ENCODE peak calls at places on chromosomes 12 and 14, in four cellular contexts. M, Q, F and W are unnamed samples.

GRCh38 chr14:92482621-92483319 is 30.8 kb upstream of the RIN3 start:
- DNase-seq in Q (no peak), F (no peak), M (no peak), W (no peak)

GRCh38 chr14:44961730-44962572 is at the start of the genes KLHL28 and TOGARAM1:
- DNase-seq in F (peak; percentile 98), M (peak; percentile 99), Q (peak; percentile 95), W (peak; percentile 89)

GRCh38 chr12:10590976-10591375 is 22.4 kb downstream of the MAGOHB start:
- DNase-seq in M (no peak), Q (no peak), F (no peak), W (no peak)

GRCh38 chr14:96267336-96267735 is 11.3 kb downstream of the BDKRB1 start:
- DNase-seq in Q (no peak), M (no peak), F (no peak), W (no peak)

GRCh38 chr12:31309279-31309678 is 16.7 kb downstream of the SINHCAF start:
- DNase-seq in F (no peak), M (no peak), Q (no peak), W (no peak)

GRCh38 chr12:56234746-56235436 is 5.0 kb downstream of the SLC39A5 start:
- DNase-seq in F (no peak), Q (no peak), M (no peak), W (no peak)

GRCh38 chr14:32043624-32044023 is 33.5 kb upstream of the ARHGAP5 start:
- DNase-seq in M (no peak), Q (no peak), F (no peak), W (no peak)

GRCh38 chr12:4383304-4383865 is 3.9 kb upstream of the FGF23 start:
- DNase-seq in M (no peak), Q (no peak), F (no peak), W (no peak)

GRCh38 chr12:130711751-130712150 is 4.3 kb downstream of the RIMBP2 start:
- DNase-seq in Q (no peak), M (peak; percentile 27), F (no peak), W (no peak)

GRCh38 chr12:111361073-111361716 is 7.7 kb downstream of the PHETA1 start:
- DNase-seq in Q (no peak), F (no peak), M (no peak), W (no peak)

GRCh38 chr14:54647378-54647777 is 80.5 kb downstream of the SAMD4A start:
- DNase-seq in M (no peak), F (no peak), Q (no peak), W (no peak)

GRCh38 chr14:78162202-78162601 is 8.0 kb upstream of the NRXN3 start:
- DNase-seq in Q (no peak), F (no peak), M (peak; percentile 49), W (no peak)

GRCh38 chr12:13811061-13811460 is 170.3 kb downstream of the GRIN2B start:
- DNase-seq in M (no peak), Q (no peak), F (no peak), W (no peak)

GRCh38 chr12:120157678-120158077 is 36.8 kb downstream of the GCN1 start:
- DNase-seq in Q (no peak), F (peak; percentile 39), M (no peak), W (no peak)

GRCh38 chr12:49974231-49974675 is 1.5 kb downstream of the AQP6 start:
- DNase-seq in F (peak; percentile 87), M (peak; percentile 87), Q (no peak), W (no peak)

GRCh38 chr14:97719931-97720330 is 922.7 kb downstream of the VRK1 start:
- DNase-seq in Q (no peak), F (no peak), M (no peak), W (no peak)

GRCh38 chr14:34937442-34937841 is 45.4 kb upstream of the SRP54 start:
- DNase-seq in Q (no peak), M (no peak), F (no peak), W (no peak)

GRCh38 chr14:50014809-50015208 is 101.6 kb downstream of the VCPKMT start:
- DNase-seq in Q (no peak), F (no peak), M (no peak), W (no peak)

GRCh38 chr12:4270670-4271432 is 2.7 kb upstream of the CCND2 start:
- DNase-seq in F (peak; percentile 88), M (peak; percentile 48), Q (no peak), W (peak; percentile 41)

DNA sequence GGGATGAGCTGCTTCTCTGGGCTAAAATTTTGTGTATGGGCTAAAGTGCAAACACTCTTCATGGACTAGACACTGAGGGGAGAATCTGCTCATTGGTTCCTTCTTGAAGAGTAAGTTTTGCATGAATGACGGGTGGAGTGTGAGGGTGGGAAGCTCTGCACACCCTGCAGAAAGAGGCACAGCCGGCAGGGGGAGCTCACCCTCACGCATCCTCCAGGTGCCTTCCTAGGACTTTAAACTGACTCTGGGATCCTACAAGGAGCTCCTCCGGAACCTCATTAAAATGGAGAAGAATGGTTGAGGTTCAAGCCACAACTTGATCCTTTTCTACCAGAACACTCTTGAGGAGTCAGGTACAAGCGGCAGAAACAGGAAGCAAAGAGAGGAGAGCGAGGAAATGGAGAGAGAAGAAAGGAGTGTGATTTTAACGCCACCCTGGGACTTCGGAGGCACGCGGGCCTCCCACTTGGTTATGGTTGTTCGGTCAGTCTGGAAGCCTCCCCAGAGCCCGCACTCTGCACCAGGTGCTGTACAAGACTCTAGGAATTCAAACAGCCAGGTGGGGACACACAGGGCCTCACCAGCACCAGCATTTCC is 87.5 kb downstream of the SETD3 start:
- DNase-seq in F (no peak), Q (peak; percentile 63), M (no peak), W (peak; percentile 61)
- TF ChIP-seq CTCF in F (peak; percentile 62), Q (peak; percentile 77), M (peak; percentile 57), W (peak; percentile 84)

GRCh38 chr12:22018860-22019259 is 27.2 kb upstream of the CMAS start:
- DNase-seq in M (no peak), F (no peak), Q (no peak), W (no peak)
- TF ChIP-seq CTCF in M (peak; percentile 66), F (peak; percentile 27), Q (peak; percentile 34), W (no peak)

GRCh38 chr12:11961686-11962085 is 109.1 kb upstream of the BCL2L14 start:
- DNase-seq in M (no peak), Q (no peak), F (no peak), W (no peak)

GRCh38 chr12:11959117-11959823 is 111.5 kb upstream of the BCL2L14 start:
- DNase-seq in F (no peak), M (no peak), Q (peak; percentile 36), W (no peak)

GRCh38 chr12:11954181-11954580 is 116.6 kb upstream of the BCL2L14 start:
- DNase-seq in F (no peak), M (no peak), Q (no peak), W (no peak)

GRCh38 chr12:11962795-11963347 is 107.9 kb upstream of the BCL2L14 start:
- DNase-seq in Q (no peak), M (no peak), F (no peak), W (no peak)

GRCh38 chr12:11958216-11959091 is 112.3 kb upstream of the BCL2L14 start:
- DNase-seq in F (no peak), Q (peak; percentile 8), M (no peak), W (peak; percentile 42)
- TF ChIP-seq CTCF in F (no peak), Q (no peak), M (no peak), W (no peak)

GRCh38 chr14:102804858-102805257 is 27.6 kb downstream of the TRAF3 start:
- DNase-seq in F (no peak), Q (no peak), M (no peak), W (peak; percentile 2)

GRCh38 chr14:102803139-102803538 is 25.9 kb downstream of the TRAF3 start:
- DNase-seq in M (no peak), Q (no peak), F (no peak), W (no peak)

GRCh38 chr14:102806447-102806846 is 29.2 kb downstream of the TRAF3 start:
- DNase-seq in M (no peak), F (no peak), Q (no peak), W (no peak)

GRCh38 chr14:102805454-102805891 is 28.2 kb downstream of the TRAF3 start:
- DNase-seq in F (no peak), Q (no peak), M (no peak), W (no peak)

DNA sequence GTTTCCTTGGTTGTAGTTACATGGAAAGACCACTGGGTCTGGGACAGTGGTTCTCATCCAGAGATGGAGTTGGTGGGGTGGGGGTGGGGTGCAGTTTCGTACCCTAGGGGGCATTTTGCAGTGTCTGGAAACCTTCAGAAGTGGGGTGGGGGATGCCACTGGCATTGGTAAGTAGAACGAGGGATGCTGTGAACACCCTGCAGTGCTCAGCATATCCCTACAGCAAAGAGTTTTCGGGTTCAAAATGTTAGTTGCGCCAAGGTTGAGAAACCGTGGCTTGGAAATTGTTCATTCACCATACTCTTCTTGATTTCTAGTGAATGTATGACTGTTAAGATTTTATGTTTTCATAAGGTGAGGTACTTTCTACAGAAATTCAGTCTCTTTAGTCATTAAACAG is 28.7 kb downstream of the TRAF3 start:
- DNase-seq in Q (no peak), M (no peak), F (no peak), W (no peak)
- TF ChIP-seq CTCF in Q (no peak), M (no peak), F (no peak), W (no peak)